ENCODE peak calls at places on chromosome 1, in five cellular contexts. N is heart right ventricle, L is astrocyte of the spinal cord, R is pancreas, X is thoracic aorta. J is an unnamed sample.

GRCh38 chr1:7549277-7549676 is 221.8 kb upstream of the VAMP3 start:
- DNase-seq in N (no peak), L (peak), R (no peak), X (no peak), J (peak)

GRCh38 chr1:162251102-162251501 is 125.6 kb downstream of the SPATA46 start:
- DNase-seq in N (no peak), L (no peak), R (no peak), X (no peak), J (no peak)

GRCh38 chr1:34781071-34781843 is at the start of gene GJB3:
- DNase-seq in N (no peak), L (no peak), R (no peak), X (no peak), J (no peak)

GRCh38 chr1:246875041-246876026 is 56.4 kb downstream of the AHCTF1 start:
- DNase-seq in N (no peak), L (peak), R (no peak), X (no peak), J (peak)

GRCh38 chr1:225754940-225755635 is 22.5 kb upstream of the SRP9 start:
- DNase-seq in N (peak), L (peak), R (peak), X (no peak), J (peak)

GRCh38 chr1:156510709-156511108 is 10.1 kb upstream of the MEF2D start:
- DNase-seq in N (peak), L (peak), R (no peak), X (peak), J (no peak)

GRCh38 chr1:8061673-8062386 is 35.7 kb upstream of the ERRFI1 start:
- DNase-seq in N (no peak), L (peak), R (no peak), X (no peak), J (no peak)

GRCh38 chr1:1431006-1431844 is 4.3 kb upstream of the VWA1 start:
- DNase-seq in N (no peak), L (no peak), R (peak), X (no peak), J (no peak)

GRCh38 chr1:59329412-59330053 is 32.6 kb downstream of the FGGY start:
- DNase-seq in N (no peak), L (no peak), R (no peak), X (no peak), J (no peak)

GRCh38 chr1:32568929-32569328 is 29.7 kb downstream of the ZBTB8A start:
- DNase-seq in N (no peak), L (no peak), R (no peak), X (no peak), J (no peak)

GRCh38 chr1:16151200-16151708 is 4.6 kb downstream of the EPHA2 start:
- DNase-seq in N (peak), L (peak), R (no peak), X (no peak), J (no peak)

GRCh38 chr1:233613252-233614172 is at the start of gene KCNK1:
- DNase-seq in N (peak), L (peak), R (peak), X (peak), J (peak)

GRCh38 chr1:44497422-44498170 is 92.5 kb downstream of the RNF220 start:
- DNase-seq in N (no peak), L (no peak), R (no peak), X (no peak), J (no peak)

GRCh38 chr1:234102591-234102990 is 198.1 kb downstream of the SLC35F3 start:
- DNase-seq in N (peak), L (peak), R (no peak), X (no peak), J (no peak)

GRCh38 chr1:53175302-53175913 is 21.2 kb upstream of the CPT2 start:
- DNase-seq in N (no peak), L (peak), R (no peak), X (no peak), J (no peak)

GRCh38 chr1:38291906-38292521 is 245.4 kb upstream of the POU3F1 start:
- DNase-seq in N (no peak), L (no peak), R (no peak), X (no peak), J (no peak)

GRCh38 chr1:203657735-203658134 is 31.1 kb downstream of the ATP2B4 start:
- DNase-seq in N (no peak), L (no peak), R (no peak), X (no peak), J (no peak)

GRCh38 chr1:203658274-203658673 is 31.6 kb downstream of the ATP2B4 start:
- DNase-seq in N (no peak), L (no peak), R (no peak), X (no peak), J (no peak)

GRCh38 chr1:203655656-203656055 is 29.0 kb downstream of the ATP2B4 start:
- DNase-seq in N (no peak), L (no peak), R (no peak), X (no peak), J (no peak)

GRCh38 chr1:203660069-203660468 is 33.4 kb downstream of the ATP2B4 start:
- DNase-seq in N (no peak), L (no peak), R (no peak), X (no peak), J (no peak)

DNA sequence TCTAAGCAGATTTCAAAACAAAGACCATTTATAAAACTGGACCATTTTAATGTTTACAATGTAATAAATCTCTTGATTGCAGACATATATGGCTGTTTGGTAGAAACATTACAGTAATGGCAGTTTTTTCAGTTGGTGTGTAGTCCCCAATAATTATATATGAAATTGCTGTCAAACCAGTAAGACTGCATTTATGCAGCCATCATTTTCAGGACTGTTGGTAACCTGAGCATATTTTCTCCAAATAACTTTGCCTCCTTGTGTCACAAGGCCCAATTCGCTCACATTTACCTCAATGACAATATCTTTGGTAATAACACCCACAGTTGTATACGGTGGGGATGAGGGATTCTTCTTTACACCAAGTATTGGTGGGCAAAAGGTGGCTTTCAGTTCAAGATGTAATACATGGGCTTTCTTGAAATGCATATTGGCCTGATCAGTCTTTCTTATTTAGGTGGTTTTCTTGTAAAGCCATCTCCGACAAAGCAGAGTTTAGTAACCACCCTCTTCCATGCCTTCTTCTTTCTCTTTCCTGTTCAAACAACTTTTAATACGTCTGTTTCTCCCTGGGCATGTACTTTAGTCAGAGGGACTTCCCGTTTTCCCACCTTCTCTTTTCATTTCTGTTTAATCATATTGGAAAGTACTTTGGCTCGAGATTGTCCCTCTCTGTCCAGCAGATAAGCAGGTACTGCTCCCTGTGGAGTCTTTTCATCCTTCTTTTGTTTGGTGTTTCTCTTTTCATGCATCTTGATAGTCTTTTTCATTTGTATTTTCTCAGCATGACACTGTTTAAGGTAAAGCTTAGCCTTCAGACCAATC is 30.4 kb downstream of the ATP2B4 start:
- DNase-seq in N (no peak), L (no peak), R (no peak), X (no peak), J (no peak)
- H3K4me3 ChIP-seq in N (no peak), L (no peak), R (no peak), X (no peak), J (no peak)

GRCh38 chr1:3491291-3492246 is 37.1 kb downstream of the ARHGEF16 start:
- DNase-seq in N (peak), L (peak), R (peak), X (peak), J (no peak)
- H3K4me3 ChIP-seq in N (no peak), L (no peak), R (no peak), X (no peak), J (no peak)

DNA sequence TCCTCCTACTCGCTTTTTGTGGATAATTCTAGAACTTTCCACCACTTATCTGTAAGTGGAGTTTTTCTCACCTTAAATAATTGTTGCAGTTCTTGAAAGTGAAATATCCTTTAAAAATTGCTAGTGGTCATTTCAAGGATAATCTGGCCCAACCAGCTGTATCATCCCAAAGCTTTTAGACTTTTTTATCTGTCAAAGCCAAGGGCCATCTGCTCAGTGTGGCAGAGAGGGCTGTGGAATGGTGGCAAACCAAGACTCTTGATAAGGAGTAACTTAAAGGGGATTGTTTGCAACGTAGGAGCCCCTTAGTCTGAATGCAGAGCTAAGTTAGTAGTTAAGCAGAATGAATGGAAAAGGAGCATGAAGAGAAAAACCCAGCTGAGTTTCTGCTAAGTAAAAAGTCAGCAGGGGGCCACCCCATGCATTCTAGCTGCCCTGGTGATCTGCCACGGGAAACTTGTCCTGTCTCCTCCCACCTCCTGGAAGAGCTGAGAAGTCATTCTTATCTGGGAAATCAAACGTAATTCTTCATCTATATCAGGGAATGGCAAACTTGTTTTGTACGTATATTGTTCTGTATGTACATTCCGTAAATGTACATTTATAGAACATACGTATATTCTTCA is 169.3 kb downstream of the PRDM2 start:
- DNase-seq in N (no peak), L (no peak), R (no peak), X (no peak), J (no peak)
- H3K4me3 ChIP-seq in N (no peak), L (no peak), R (no peak), X (no peak), J (no peak)

GRCh38 chr1:24932284-24932683 is 2.2 kb upstream of the RUNX3 start:
- DNase-seq in N (no peak), L (no peak), R (peak), X (no peak), J (no peak)
- H3K4me3 ChIP-seq in N (no peak), L (no peak), R (no peak), X (peak), J (no peak)

GRCh38 chr1:21668232-21669032 is 725 bp downstream of the RAP1GAP start:
- DNase-seq in N (no peak), L (no peak), R (no peak), X (no peak), J (no peak)
- H3K4me3 ChIP-seq in N (peak), L (no peak), R (peak), X (peak), J (peak)

J was measured in skeletal muscle cell.